ENCODE peak calls at places on chromosomes 6 and 20, in seven cellular contexts. O is left ventricle myocardium inferior, K is AG10803, R is psoas muscle, P is uterus, V is fibroblast of the aortic adventitia, F is tibial nerve. N is an unnamed sample.
A peak's percentile ranks its signal among the peaks of the same experiment; 100 is the strongest.

GRCh38 chr6:9140861-9141534 is 705.7 kb upstream of the SLC35B3 start:
- DNase-seq in O (no peak), K (peak; percentile 47), R (no peak), P (no peak), V (peak; percentile 62), F (no peak), N (peak; percentile 51)

GRCh38 chr6:3706547-3707467 is 44.7 kb downstream of the PXDC1 start:
- DNase-seq in O (no peak), K (no peak), R (no peak), P (no peak), V (peak; percentile 39), F (no peak), N (no peak)

GRCh38 chr6:149897015-149897697 is 757 bp downstream of the RAET1E start:
- DNase-seq in O (peak; percentile 83), K (peak; percentile 97), R (peak; percentile 92), P (peak; percentile 92), V (peak; percentile 98), F (peak; percentile 71), N (peak; percentile 88)

GRCh38 chr6:127177929-127178231 is 59.4 kb downstream of the RSPO3 start:
- DNase-seq in O (no peak), K (no peak), R (no peak), P (no peak), V (no peak), F (no peak), N (no peak)

GRCh38 chr6:108562503-108562993 is 1.8 kb downstream of the FOXO3 start:
- DNase-seq in O (peak; percentile 64), K (peak; percentile 67), R (peak; percentile 56), P (peak; percentile 65), V (peak; percentile 81), F (peak; percentile 68), N (peak; percentile 73)

GRCh38 chr6:147009358-147009757 is 194.9 kb upstream of the STXBP5 start:
- DNase-seq in O (no peak), K (no peak), R (no peak), P (no peak), V (no peak), F (no peak), N (no peak)

GRCh38 chr6:154874684-154875594 is 120.2 kb upstream of the TIAM2 start:
- DNase-seq in O (no peak), K (peak; percentile 24), R (no peak), P (no peak), V (no peak), F (no peak), N (no peak)

GRCh38 chr20:43513298-43514061 is 6.0 kb downstream of the L3MBTL1 start:
- DNase-seq in O (no peak), K (no peak), R (no peak), P (no peak), V (no peak), F (no peak), N (no peak)

GRCh38 chr20:61584851-61585250 is 332.8 kb downstream of the CDH4 start:
- DNase-seq in O (peak; percentile 66), K (no peak), R (no peak), P (no peak), V (no peak), F (no peak), N (no peak)

GRCh38 chr20:44217342-44218092 is 6.9 kb upstream of the OSER1 start:
- DNase-seq in O (peak; percentile 60), K (peak; percentile 64), R (peak; percentile 53), P (peak; percentile 32), V (peak; percentile 72), F (no peak), N (peak; percentile 64)

GRCh38 chr6:159174263-159174974 is 5.2 kb downstream of the FNDC1 start:
- DNase-seq in O (peak; percentile 74), K (peak; percentile 77), R (peak; percentile 68), P (peak; percentile 64), V (peak; percentile 81), F (peak; percentile 32), N (peak; percentile 73)

GRCh38 chr6:82410151-82410621 is 46.6 kb downstream of the TPBG start:
- DNase-seq in O (no peak), K (peak; percentile 20), R (no peak), P (no peak), V (peak; percentile 59), F (no peak), N (peak; percentile 80)

DNA sequence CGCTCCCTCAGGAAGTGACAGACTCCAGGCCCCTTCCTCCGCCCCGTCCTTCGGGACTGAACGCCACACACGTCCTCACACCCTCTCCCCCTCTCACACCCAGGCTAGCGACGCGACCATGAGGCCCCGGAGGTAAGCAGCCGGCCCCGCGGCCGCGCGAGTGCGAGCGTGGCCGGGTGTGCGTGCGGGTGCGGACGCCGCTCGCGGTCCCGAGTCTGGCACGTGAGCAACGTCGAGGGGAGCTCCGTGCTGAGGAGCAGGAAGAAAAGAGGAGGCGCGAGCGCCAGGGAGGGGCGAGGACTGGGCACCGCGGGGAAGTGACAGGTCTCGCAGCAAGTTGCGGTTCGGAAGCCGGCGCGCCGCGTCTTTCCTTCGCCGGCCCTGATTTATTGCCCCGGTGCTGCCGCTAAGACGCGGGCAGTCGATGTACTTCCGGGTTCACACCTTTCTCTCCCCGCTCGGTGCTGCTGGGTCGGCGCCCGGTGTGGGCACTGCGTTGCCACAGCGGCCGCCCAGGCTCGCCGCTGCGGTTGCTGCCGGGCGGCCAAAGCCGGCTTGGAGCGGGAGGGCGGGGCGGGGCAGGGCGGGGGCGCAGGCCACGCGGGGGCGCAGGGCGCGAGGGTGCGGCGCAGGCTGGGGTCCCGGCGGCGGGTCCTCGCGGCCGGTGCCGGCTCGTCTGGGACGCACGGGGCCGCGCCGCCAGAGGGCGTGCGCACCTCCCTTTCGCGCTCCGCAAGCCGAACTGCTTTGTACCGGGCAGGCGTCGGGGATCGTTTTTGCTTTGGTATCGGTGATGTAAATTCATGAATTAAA is 15.8 kb upstream of the LIN28B start:
- DNase-seq in O (no peak), K (peak; percentile 17), R (peak; percentile 32), P (no peak), V (peak; percentile 35), F (no peak), N (peak; percentile 32)
- H3K4me3 ChIP-seq in O (peak overlapping the region; percentile 59), K (peak overlapping the region; percentile 45), R (peak overlapping the region; percentile 67), P (no peak overlapping the region), V (peak overlapping the region; percentile 56), F (no peak overlapping the region), N (peak overlapping the region; percentile 41)

GRCh38 chr6:100893743-100894142 is 12.6 kb upstream of the ASCC3 start:
- DNase-seq in O (no peak), K (no peak), R (no peak), P (no peak), V (no peak), F (no peak), N (no peak)
- H3K4me3 ChIP-seq in O (no peak overlapping the region), K (no peak overlapping the region), R (no peak overlapping the region), P (no peak overlapping the region), V (no peak overlapping the region), F (no peak overlapping the region), N (no peak overlapping the region)

GRCh38 chr20:50563133-50563944 is 53.2 kb downstream of the PTPN1 start:
- DNase-seq in O (no peak), K (no peak), R (no peak), P (no peak), V (no peak), F (no peak), N (no peak)

GRCh38 chr20:50562262-50562701 is 52.1 kb downstream of the PTPN1 start:
- DNase-seq in O (no peak), K (no peak), R (peak; percentile 60), P (no peak), V (no peak), F (no peak), N (no peak)

GRCh38 chr20:50559856-50560623 is 49.9 kb downstream of the PTPN1 start:
- DNase-seq in O (no peak), K (no peak), R (no peak), P (no peak), V (no peak), F (no peak), N (no peak)

GRCh38 chr20:50560867-50561266 is 50.7 kb downstream of the PTPN1 start:
- DNase-seq in O (no peak), K (no peak), R (no peak), P (no peak), V (no peak), F (no peak), N (no peak)

GRCh38 chr20:50561379-50562078 is 51.3 kb downstream of the PTPN1 start:
- DNase-seq in O (no peak), K (peak; percentile 89), R (no peak), P (no peak), V (peak; percentile 94), F (no peak), N (peak; percentile 98)
- H3K4me3 ChIP-seq in O (no peak overlapping the region), K (no peak overlapping the region), R (no peak overlapping the region), P (no peak overlapping the region), V (no peak overlapping the region), F (no peak overlapping the region), N (no peak overlapping the region)

GRCh38 chr6:111888928-111889696 is 15.9 kb upstream of the FYN start:
- DNase-seq in O (peak; percentile 34), K (peak; percentile 29), R (no peak), P (peak; percentile 37), V (peak; percentile 40), F (no peak), N (peak; percentile 48)
- H3K4me3 ChIP-seq in O (peak overlapping the region; percentile 48), K (peak overlapping the region; percentile 10), R (peak overlapping the region; percentile 33), P (no peak overlapping the region), V (no peak overlapping the region), F (no peak overlapping the region), N (peak overlapping the region; percentile 3)

DNA sequence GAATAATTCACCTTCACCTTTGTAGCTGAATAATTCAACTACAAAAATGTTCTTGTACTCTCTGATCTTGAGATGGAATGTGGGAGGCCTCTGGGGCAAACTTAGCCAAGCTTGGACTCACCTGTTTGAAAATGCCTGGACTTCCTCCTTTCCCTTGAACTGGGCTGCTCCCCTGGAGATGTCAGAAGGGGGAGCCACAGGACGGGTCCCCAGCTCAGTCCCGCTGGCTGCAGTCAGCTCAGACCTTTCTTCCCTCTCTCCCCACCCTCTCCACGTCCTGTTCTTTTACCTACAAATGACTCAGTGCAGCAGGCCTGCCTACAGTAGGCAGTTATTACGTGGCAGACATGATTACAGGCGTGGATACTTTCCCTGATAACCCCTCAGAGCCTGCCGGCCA is 131.5 kb upstream of the RALGAPA2 start:
- DNase-seq in O (no peak), K (no peak), R (no peak), P (no peak), V (no peak), F (no peak), N (no peak)
- H3K4me3 ChIP-seq in O (no peak overlapping the region), K (no peak overlapping the region), R (no peak overlapping the region), P (no peak overlapping the region), V (no peak overlapping the region), F (no peak overlapping the region), N (no peak overlapping the region)

DNA sequence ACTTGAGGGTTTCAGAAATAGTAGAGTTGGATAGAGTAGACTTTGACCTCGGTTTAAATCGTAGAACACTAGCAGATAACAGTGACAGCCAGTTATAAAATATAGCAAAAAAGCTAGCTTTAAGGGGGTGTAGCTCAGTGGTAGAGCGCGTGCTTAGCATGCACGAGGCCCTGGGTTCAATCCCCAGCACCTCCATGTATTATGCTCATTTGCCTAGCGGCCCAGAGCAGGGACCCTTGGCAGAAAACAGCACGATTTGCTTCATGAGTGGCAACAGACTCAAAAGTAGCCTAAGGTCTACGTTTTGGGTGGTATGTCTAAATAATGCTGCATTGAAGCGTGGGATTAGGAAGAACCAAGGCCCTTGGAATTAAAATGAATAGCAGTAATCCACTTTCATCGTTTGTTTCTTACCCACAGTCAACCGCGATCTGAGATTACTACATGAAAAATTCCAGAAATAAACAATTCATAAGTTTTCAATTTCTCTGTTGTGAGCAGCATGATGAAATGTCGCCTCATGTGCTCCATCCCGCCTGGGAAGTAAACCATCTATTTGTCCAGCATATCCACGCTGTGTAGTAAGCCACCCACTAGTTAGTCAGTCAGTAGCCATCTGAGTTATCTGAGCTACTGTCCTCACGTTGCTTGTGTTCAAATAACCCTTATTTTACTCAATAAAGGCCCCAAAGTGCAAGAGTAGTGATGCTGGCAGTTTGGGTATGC is 184.9 kb downstream of the GPX5 start:
- DNase-seq in O (no peak), K (peak; percentile 57), R (no peak), P (no peak), V (peak; percentile 33), F (no peak), N (peak; percentile 33)
- H3K4me3 ChIP-seq in O (no peak overlapping the region), K (no peak overlapping the region), R (no peak overlapping the region), P (no peak overlapping the region), V (no peak overlapping the region), F (no peak overlapping the region), N (peak overlapping the region; percentile 16)